ENCODE peak calls at places on chromosomes 5 and 9, in five cellular contexts. One of them, this sample, is unnamed.

GRCh38 chr9:111957856-111958631 is 61.4 kb downstream of the UGCG start:
- DNase-seq in ovary: no peak
- DNase-seq in gastrocnemius medialis: no peak
- DNase-seq in IMR-90: peak; percentile 99
- DNase-seq in Peyer's patch: no peak
- DNase-seq in this sample: peak; percentile 30

GRCh38 chr9:20397348-20397747 is 225.0 kb downstream of the MLLT3 start:
- DNase-seq in ovary: no peak
- DNase-seq in gastrocnemius medialis: no peak
- DNase-seq in IMR-90: no peak
- DNase-seq in Peyer's patch: no peak
- DNase-seq in this sample: no peak

GRCh38 chr9:134484479-134484878 is 157.1 kb upstream of the COL5A1 start:
- DNase-seq in ovary: no peak
- DNase-seq in gastrocnemius medialis: no peak
- DNase-seq in IMR-90: no peak
- DNase-seq in Peyer's patch: peak; percentile 31
- DNase-seq in this sample: no peak

GRCh38 chr9:123424131-123424530 is 68.1 kb downstream of the CRB2 start:
- DNase-seq in ovary: peak; percentile 20
- DNase-seq in gastrocnemius medialis: no peak
- DNase-seq in IMR-90: no peak
- DNase-seq in Peyer's patch: peak; percentile 24
- DNase-seq in this sample: no peak

GRCh38 chr5:43008369-43009158 is 31.6 kb downstream of the ANXA2R start:
- DNase-seq in ovary: peak; percentile 89
- DNase-seq in gastrocnemius medialis: peak; percentile 72
- DNase-seq in IMR-90: peak; percentile 93
- DNase-seq in Peyer's patch: peak; percentile 97
- DNase-seq in this sample: peak; percentile 88

GRCh38 chr5:28397502-28397941 is 1359.1 kb upstream of the CDH9 start:
- DNase-seq in ovary: no peak
- DNase-seq in gastrocnemius medialis: no peak
- DNase-seq in IMR-90: no peak
- DNase-seq in Peyer's patch: no peak
- DNase-seq in this sample: peak; percentile 26

GRCh38 chr5:179346875-179347274 is 1.6 kb upstream of the ADAMTS2 start:
- DNase-seq in ovary: no peak
- DNase-seq in gastrocnemius medialis: no peak
- DNase-seq in IMR-90: no peak
- DNase-seq in Peyer's patch: no peak
- DNase-seq in this sample: no peak

GRCh38 chr9:129884220-129885017 is 49.2 kb downstream of the USP20 start:
- DNase-seq in ovary: peak; percentile 88
- DNase-seq in gastrocnemius medialis: peak; percentile 62
- DNase-seq in IMR-90: peak; percentile 71
- DNase-seq in Peyer's patch: peak; percentile 98
- DNase-seq in this sample: peak; percentile 87

GRCh38 chr5:139985733-139986132 is 57.4 kb downstream of the NRG2 start:
- DNase-seq in ovary: no peak
- DNase-seq in gastrocnemius medialis: peak; percentile 63
- DNase-seq in IMR-90: peak; percentile 68
- DNase-seq in Peyer's patch: no peak
- DNase-seq in this sample: no peak

GRCh38 chr5:1010181-1010510 is 1.5 kb downstream of the NKD2 start:
- DNase-seq in ovary: no peak
- DNase-seq in gastrocnemius medialis: no peak
- DNase-seq in IMR-90: no peak
- DNase-seq in Peyer's patch: peak; percentile 40
- DNase-seq in this sample: no peak

DNA sequence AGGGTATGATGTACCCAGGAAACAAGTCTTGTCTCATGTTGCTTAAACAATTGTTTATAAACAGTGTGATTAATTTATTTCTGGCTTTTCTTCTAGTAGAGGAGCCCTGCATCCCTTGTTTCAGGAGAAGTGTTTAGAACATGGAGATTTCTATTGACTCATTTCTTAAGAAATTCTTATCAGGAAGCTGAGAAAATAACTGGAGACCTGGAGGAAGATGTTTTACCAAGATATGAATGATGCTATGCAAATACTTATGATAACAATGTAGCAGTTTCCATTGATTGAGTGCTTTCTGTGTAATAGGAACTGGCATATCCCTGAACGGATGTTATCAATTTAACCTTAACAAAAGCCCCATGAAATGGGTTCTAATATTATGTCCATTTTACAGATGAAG is 108.6 kb downstream of the FBXO38 start:
- DNase-seq in ovary: no peak
- DNase-seq in gastrocnemius medialis: no peak
- DNase-seq in IMR-90: no peak
- DNase-seq in Peyer's patch: no peak
- DNase-seq in this sample: no peak
- H3K27me3 ChIP-seq in ovary: no peaks in the 10 kb centered on the region
- H3K27me3 ChIP-seq in gastrocnemius medialis: no peaks in the 10 kb centered on the region
- H3K27me3 ChIP-seq in IMR-90: peaks cover 7% of the 10 kb centered on the region
- H3K27me3 ChIP-seq in Peyer's patch: no peaks in the 10 kb centered on the region
- H3K27me3 ChIP-seq in this sample: peaks cover 24% of the 10 kb centered on the region

DNA sequence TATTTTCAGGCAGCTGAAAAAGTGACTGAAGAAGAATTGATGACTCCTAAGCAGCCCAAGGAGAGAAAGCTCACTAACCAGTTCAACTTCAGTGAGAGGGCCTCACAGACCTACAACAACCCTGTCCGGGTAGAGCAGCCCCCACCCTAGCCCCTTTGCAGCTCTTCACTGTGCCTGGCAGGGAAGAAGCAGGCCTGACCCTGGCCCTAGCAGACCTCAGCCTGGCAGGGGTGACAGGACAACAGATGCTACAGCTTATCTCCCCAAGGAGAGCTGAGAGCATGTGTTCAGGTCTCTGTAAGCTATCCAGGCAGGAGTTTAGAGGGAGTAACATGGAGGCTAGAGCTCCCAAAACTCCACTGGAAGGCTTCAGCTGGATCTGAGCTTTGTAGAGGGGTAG is 31.8 kb downstream of the DNAI1 start:
- DNase-seq in ovary: no peak
- DNase-seq in gastrocnemius medialis: no peak
- DNase-seq in IMR-90: no peak
- DNase-seq in Peyer's patch: no peak
- DNase-seq in this sample: no peak
- H3K27me3 ChIP-seq in ovary: no peaks in the 10 kb centered on the region
- H3K27me3 ChIP-seq in gastrocnemius medialis: no peaks in the 10 kb centered on the region
- H3K27me3 ChIP-seq in IMR-90: peaks cover 27% of the 10 kb centered on the region
- H3K27me3 ChIP-seq in Peyer's patch: no peaks in the 10 kb centered on the region
- H3K27me3 ChIP-seq in this sample: no peaks in the 10 kb centered on the region

GRCh38 chr5:5062903-5063302 is 77.2 kb upstream of the ADAMTS16 start:
- DNase-seq in ovary: no peak
- DNase-seq in gastrocnemius medialis: no peak
- DNase-seq in IMR-90: no peak
- DNase-seq in Peyer's patch: no peak
- DNase-seq in this sample: no peak

GRCh38 chr5:5063533-5063953 is 76.6 kb upstream of the ADAMTS16 start:
- DNase-seq in ovary: no peak
- DNase-seq in gastrocnemius medialis: no peak
- DNase-seq in IMR-90: no peak
- DNase-seq in Peyer's patch: no peak
- DNase-seq in this sample: no peak

GRCh38 chr5:5069851-5070250 is 70.3 kb upstream of the ADAMTS16 start:
- DNase-seq in ovary: no peak
- DNase-seq in gastrocnemius medialis: no peak
- DNase-seq in IMR-90: no peak
- DNase-seq in Peyer's patch: no peak
- DNase-seq in this sample: no peak

GRCh38 chr5:5065472-5065871 is 74.7 kb upstream of the ADAMTS16 start:
- DNase-seq in ovary: no peak
- DNase-seq in gastrocnemius medialis: no peak
- DNase-seq in IMR-90: no peak
- DNase-seq in Peyer's patch: no peak
- DNase-seq in this sample: no peak

DNA sequence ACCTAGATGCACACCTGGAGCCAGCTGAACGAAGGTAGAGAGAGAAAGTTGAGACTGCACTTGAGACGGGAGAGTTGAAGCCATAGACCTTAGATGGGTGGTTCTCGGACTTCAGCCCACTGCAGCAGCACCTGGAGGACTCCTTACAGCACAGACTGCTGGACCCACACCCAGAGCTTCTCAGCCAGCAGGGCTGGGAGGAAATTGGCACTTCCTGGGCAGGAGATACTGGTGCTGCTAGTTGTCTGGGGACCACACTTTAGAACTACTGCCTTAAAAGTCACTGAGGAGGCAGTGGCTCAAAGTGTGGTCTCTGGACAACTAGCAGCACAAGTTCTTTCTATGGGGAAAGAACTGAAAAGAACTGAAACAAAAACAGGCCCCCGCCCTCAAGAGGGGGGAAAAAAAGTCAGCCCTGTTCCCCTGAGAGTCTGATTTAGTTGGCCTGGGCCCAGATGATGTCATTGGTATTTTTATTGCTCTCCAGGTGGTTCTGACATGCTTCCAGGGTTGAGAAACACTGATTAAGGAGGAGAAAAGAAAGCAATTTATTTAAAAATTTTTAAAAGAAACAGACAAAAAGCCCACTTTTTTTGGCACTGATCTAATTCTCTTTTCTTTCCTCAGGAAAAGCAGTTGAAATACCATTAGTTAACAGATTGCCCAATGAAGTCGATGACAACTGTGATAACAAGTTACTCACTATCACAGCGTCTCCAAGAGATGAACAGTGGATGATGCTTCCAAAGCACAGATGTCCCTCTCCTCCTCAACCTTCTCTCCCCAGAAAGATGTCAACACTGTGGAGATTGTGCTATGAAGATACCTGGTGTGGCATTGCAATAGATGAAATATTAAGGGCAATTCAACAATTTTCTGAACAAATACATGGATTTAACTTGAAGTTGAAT is 73.6 kb upstream of the ADAMTS16 start:
- DNase-seq in ovary: no peak
- DNase-seq in gastrocnemius medialis: no peak
- DNase-seq in IMR-90: no peak
- DNase-seq in Peyer's patch: no peak
- DNase-seq in this sample: no peak
- H3K27me3 ChIP-seq in ovary: no peaks in the 10 kb centered on the region
- H3K27me3 ChIP-seq in gastrocnemius medialis: no peaks in the 10 kb centered on the region
- H3K27me3 ChIP-seq in IMR-90: no peaks in the 10 kb centered on the region
- H3K27me3 ChIP-seq in Peyer's patch: no peaks in the 10 kb centered on the region
- H3K27me3 ChIP-seq in this sample: no peaks in the 10 kb centered on the region

DNA sequence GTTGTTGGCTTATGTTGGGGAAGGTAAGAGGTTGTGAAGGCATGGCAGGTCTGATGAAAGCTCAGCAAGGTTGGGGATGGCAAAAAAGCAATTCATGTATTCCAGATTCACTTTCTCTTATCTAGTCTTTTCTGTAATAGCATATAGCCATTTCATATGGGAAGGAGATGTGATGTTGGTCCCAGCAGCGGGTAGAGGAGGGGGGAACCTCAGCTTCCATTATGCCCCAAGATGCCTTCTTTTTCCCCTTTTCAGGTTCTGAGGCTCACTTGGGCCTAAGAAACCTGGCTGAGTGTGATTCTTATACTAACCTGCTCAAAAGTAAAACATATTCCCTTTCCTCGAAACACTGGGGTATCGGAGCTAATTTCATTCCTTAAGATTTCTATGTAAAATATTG is 201.6 kb downstream of the MEF2C start:
- DNase-seq in ovary: no peak
- DNase-seq in gastrocnemius medialis: no peak
- DNase-seq in IMR-90: no peak
- DNase-seq in Peyer's patch: no peak
- DNase-seq in this sample: no peak
- H3K27me3 ChIP-seq in ovary: peaks cover 4% of the 10 kb centered on the region
- H3K27me3 ChIP-seq in gastrocnemius medialis: peaks cover 99% of the 10 kb centered on the region
- H3K27me3 ChIP-seq in IMR-90: peaks cover 80% of the 10 kb centered on the region
- H3K27me3 ChIP-seq in Peyer's patch: peaks cover 4% of the 10 kb centered on the region
- H3K27me3 ChIP-seq in this sample: no peaks in the 10 kb centered on the region

This sample was measured in HAP-1.